ENCODE peak calls at places on chromosomes 3 and 15, in five cellular contexts. One of them, this sample, is unnamed.

GRCh38 chr15:48595988-48596387 is 49.5 kb downstream of the FBN1 start:
- DNase-seq in K562: no peak
- DNase-seq in CD8-positive, alpha-beta T cell: no peak
- DNase-seq in stomach: no peak
- DNase-seq in H7: no peak
- DNase-seq in this sample: no peak

GRCh38 chr3:124381565-124382333 is 348.5 kb upstream of the UMPS start:
- DNase-seq in H7: no peak
- DNase-seq in stomach: no peak
- DNase-seq in K562: no peak
- DNase-seq in CD8-positive, alpha-beta T cell: no peak
- DNase-seq in this sample: no peak

GRCh38 chr3:119310052-119310451 is 15.9 kb downstream of the ARHGAP31 start:
- DNase-seq in stomach: no peak
- DNase-seq in K562: no peak
- DNase-seq in H7: peak
- DNase-seq in CD8-positive, alpha-beta T cell: no peak
- DNase-seq in this sample: no peak

GRCh38 chr3:134430174-134430573 is 55.6 kb downstream of the ANAPC13 start:
- DNase-seq in H7: no peak
- DNase-seq in CD8-positive, alpha-beta T cell: no peak
- DNase-seq in K562: no peak
- DNase-seq in stomach: no peak
- DNase-seq in this sample: no peak

GRCh38 chr3:9178697-9179096 is 70.7 kb downstream of the SRGAP3 start:
- DNase-seq in H7: no peak
- DNase-seq in stomach: no peak
- DNase-seq in K562: no peak
- DNase-seq in CD8-positive, alpha-beta T cell: no peak
- DNase-seq in this sample: no peak

GRCh38 chr15:43095243-43095642 is 10.6 kb downstream of the UBR1 start:
- DNase-seq in H7: no peak
- DNase-seq in stomach: no peak
- DNase-seq in CD8-positive, alpha-beta T cell: no peak
- DNase-seq in K562: peak
- DNase-seq in this sample: no peak

GRCh38 chr15:66692808-66693596 is 9.0 kb upstream of the SMAD6 start:
- DNase-seq in K562: no peak
- DNase-seq in stomach: no peak
- DNase-seq in H7: no peak
- DNase-seq in CD8-positive, alpha-beta T cell: no peak
- DNase-seq in this sample: no peak

GRCh38 chr3:39639344-39640236 is 169.8 kb upstream of the MYRIP start:
- DNase-seq in stomach: no peak
- DNase-seq in K562: peak
- DNase-seq in CD8-positive, alpha-beta T cell: no peak
- DNase-seq in H7: peak
- DNase-seq in this sample: no peak

GRCh38 chr15:44038801-44039200 is 156.3 kb downstream of the FRMD5 start:
- DNase-seq in stomach: no peak
- DNase-seq in K562: no peak
- DNase-seq in CD8-positive, alpha-beta T cell: no peak
- DNase-seq in H7: peak
- DNase-seq in this sample: no peak

GRCh38 chr3:24854748-24855147 is 360.1 kb upstream of the THRB start:
- DNase-seq in CD8-positive, alpha-beta T cell: no peak
- DNase-seq in H7: no peak
- DNase-seq in K562: no peak
- DNase-seq in stomach: no peak
- DNase-seq in this sample: no peak

GRCh38 chr3:20837676-20838302 is 651.8 kb upstream of the SGO1 start:
- DNase-seq in K562: no peak
- DNase-seq in H7: no peak
- DNase-seq in stomach: peak
- DNase-seq in CD8-positive, alpha-beta T cell: no peak
- DNase-seq in this sample: peak

GRCh38 chr15:29589975-29590374 is 232.3 kb downstream of the TJP1 start:
- DNase-seq in H7: no peak
- DNase-seq in CD8-positive, alpha-beta T cell: no peak
- DNase-seq in stomach: no peak
- DNase-seq in K562: no peak
- DNase-seq in this sample: no peak

GRCh38 chr3:59796486-59796885 is 746.7 kb upstream of the CFAP20DC start:
- DNase-seq in stomach: no peak
- DNase-seq in CD8-positive, alpha-beta T cell: no peak
- DNase-seq in H7: no peak
- DNase-seq in K562: no peak
- DNase-seq in this sample: no peak

GRCh38 chr15:89148126-89148525 is 59.9 kb downstream of the ABHD2 start:
- DNase-seq in stomach: no peak
- DNase-seq in H7: no peak
- DNase-seq in CD8-positive, alpha-beta T cell: no peak
- DNase-seq in K562: no peak
- DNase-seq in this sample: no peak

GRCh38 chr3:59143447-59143846 is 93.6 kb upstream of the CFAP20DC start:
- DNase-seq in stomach: no peak
- DNase-seq in K562: no peak
- DNase-seq in CD8-positive, alpha-beta T cell: no peak
- DNase-seq in H7: no peak
- DNase-seq in this sample: no peak

GRCh38 chr15:68304611-68305337 is 27.2 kb downstream of the FEM1B start:
- DNase-seq in K562: no peak
- DNase-seq in stomach: peak
- DNase-seq in H7: peak
- DNase-seq in CD8-positive, alpha-beta T cell: peak
- DNase-seq in this sample: no peak

GRCh38 chr15:83905874-83906273 is 252.0 kb downstream of the ADAMTSL3 start:
- DNase-seq in K562: no peak
- DNase-seq in stomach: no peak
- DNase-seq in H7: no peak
- DNase-seq in CD8-positive, alpha-beta T cell: no peak
- DNase-seq in this sample: no peak

GRCh38 chr15:23440596-23440995 is 6.4 kb downstream of the GOLGA6L2 start:
- DNase-seq in K562: no peak
- DNase-seq in CD8-positive, alpha-beta T cell: no peak
- DNase-seq in H7: no peak
- DNase-seq in stomach: no peak
- DNase-seq in this sample: no peak

GRCh38 chr15:85094685-85095084 is 113.0 kb downstream of the PDE8A start:
- DNase-seq in stomach: no peak
- DNase-seq in H7: no peak
- DNase-seq in CD8-positive, alpha-beta T cell: no peak
- DNase-seq in K562: no peak
- DNase-seq in this sample: no peak

GRCh38 chr3:72171946-72172345 is 387.0 kb upstream of the PROK2 start:
- DNase-seq in H7: no peak
- DNase-seq in CD8-positive, alpha-beta T cell: no peak
- DNase-seq in K562: no peak
- DNase-seq in stomach: no peak
- DNase-seq in this sample: no peak

GRCh38 chr15:54304321-54304720 is 326.1 kb downstream of the UNC13C start:
- DNase-seq in K562: no peak
- DNase-seq in stomach: no peak
- DNase-seq in H7: no peak
- DNase-seq in CD8-positive, alpha-beta T cell: no peak
- DNase-seq in this sample: no peak

GRCh38 chr15:92462771-92463170 is 69.1 kb downstream of the ST8SIA2 start:
- DNase-seq in H7: no peak
- DNase-seq in CD8-positive, alpha-beta T cell: no peak
- DNase-seq in stomach: no peak
- DNase-seq in K562: no peak
- DNase-seq in this sample: no peak

GRCh38 chr3:198081421-198081844 is 121.4 kb downstream of the LMLN start:
- DNase-seq in stomach: no peak
- DNase-seq in CD8-positive, alpha-beta T cell: no peak
- DNase-seq in H7: peak
- DNase-seq in K562: no peak
- DNase-seq in this sample: peak

GRCh38 chr3:172591876-172592771 is 68.9 kb upstream of the TNFSF10 start:
- DNase-seq in K562: peak
- DNase-seq in H7: no peak
- DNase-seq in stomach: no peak
- DNase-seq in CD8-positive, alpha-beta T cell: peak
- DNase-seq in this sample: no peak

GRCh38 chr3:124714218-124714853 is 15.9 kb upstream of the UMPS start:
- DNase-seq in H7: no peak
- DNase-seq in CD8-positive, alpha-beta T cell: no peak
- DNase-seq in stomach: no peak
- DNase-seq in K562: no peak
- DNase-seq in this sample: no peak

DNA sequence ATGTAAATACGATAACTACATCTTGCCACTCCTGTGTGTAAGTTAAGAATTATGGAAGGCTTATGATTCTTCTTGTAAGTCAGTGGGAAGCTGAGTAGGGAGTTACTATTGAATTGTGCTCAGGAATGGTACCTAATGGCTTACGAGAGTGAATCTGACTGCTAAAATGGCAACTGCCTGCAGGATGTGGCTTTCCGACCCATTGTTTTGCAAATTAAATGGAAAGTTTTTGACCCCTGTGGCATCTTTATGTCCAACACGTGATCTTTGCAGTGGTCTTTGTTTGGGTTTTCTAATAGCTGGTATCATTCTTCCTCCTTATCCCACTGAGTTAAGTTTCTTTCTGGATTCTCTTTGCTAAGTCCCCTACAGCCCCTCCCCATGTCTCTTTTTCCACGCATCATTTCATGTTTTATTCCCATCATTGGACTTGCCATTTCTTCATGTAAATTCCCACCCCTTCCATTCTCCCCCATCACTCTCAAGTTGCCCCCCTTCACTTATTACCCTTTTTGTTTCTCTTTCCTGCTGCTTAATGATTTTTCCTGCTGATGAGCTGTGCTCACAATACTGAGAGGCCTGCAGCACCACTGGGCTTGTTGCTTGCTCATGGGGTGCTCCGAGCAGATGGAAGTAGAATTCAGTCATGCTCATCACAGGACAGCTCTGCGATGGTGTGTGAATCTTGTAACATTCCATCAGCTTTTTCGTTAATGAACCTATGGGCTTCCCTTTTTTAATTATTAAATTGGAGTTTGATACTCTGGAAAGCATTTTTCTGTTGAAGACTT is 428.2 kb upstream of the IL12A start:
- DNase-seq in stomach: no peak
- DNase-seq in K562: no peak
- DNase-seq in H7: peak
- DNase-seq in CD8-positive, alpha-beta T cell: no peak
- DNase-seq in this sample: no peak
- H3K4me3 ChIP-seq in stomach: no peak
- H3K4me3 ChIP-seq in K562: no peak
- H3K4me3 ChIP-seq in H7: no peak
- H3K4me3 ChIP-seq in CD8-positive, alpha-beta T cell: no peak
- H3K4me3 ChIP-seq in this sample: no peak

DNA sequence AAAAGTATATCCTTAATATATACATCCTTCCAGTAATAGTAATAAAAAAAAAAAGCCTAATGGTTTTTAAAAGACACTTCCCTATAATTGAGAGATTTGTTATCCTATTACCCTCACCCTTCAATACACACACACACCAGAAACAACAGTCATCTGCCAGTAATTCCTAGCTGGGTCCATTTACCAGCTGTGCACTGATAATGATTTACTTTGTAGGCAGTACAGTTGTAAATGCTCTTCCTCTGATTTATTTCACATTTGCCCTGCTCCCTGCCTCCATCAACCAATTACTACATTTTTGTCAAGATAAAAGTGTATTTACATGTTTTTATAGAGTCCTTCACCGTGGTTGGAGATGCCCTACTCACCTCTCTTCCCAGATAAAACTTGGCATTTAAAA is 12.4 kb downstream of the TPM1 start:
- DNase-seq in CD8-positive, alpha-beta T cell: no peak
- DNase-seq in K562: no peak
- DNase-seq in H7: no peak
- DNase-seq in stomach: no peak
- DNase-seq in this sample: no peak
- H3K4me3 ChIP-seq in CD8-positive, alpha-beta T cell: no peak
- H3K4me3 ChIP-seq in K562: no peak
- H3K4me3 ChIP-seq in H7: no peak
- H3K4me3 ChIP-seq in stomach: no peak
- H3K4me3 ChIP-seq in this sample: no peak

GRCh38 chr15:101067660-101068522 is 148.7 kb downstream of the LRRK1 start:
- DNase-seq in CD8-positive, alpha-beta T cell: no peak
- DNase-seq in stomach: no peak
- DNase-seq in K562: no peak
- DNase-seq in H7: peak
- DNase-seq in this sample: no peak

GRCh38 chr15:101070024-101070423 is 150.9 kb downstream of the LRRK1 start:
- DNase-seq in CD8-positive, alpha-beta T cell: no peak
- DNase-seq in K562: no peak
- DNase-seq in stomach: no peak
- DNase-seq in H7: no peak
- DNase-seq in this sample: no peak

GRCh38 chr15:101070502-101071273 is 151.5 kb downstream of the LRRK1 start:
- DNase-seq in H7: no peak
- DNase-seq in stomach: no peak
- DNase-seq in CD8-positive, alpha-beta T cell: no peak
- DNase-seq in K562: no peak
- DNase-seq in this sample: no peak

GRCh38 chr15:101068523-101068960 is 149.4 kb downstream of the LRRK1 start:
- DNase-seq in stomach: no peak
- DNase-seq in K562: no peak
- DNase-seq in CD8-positive, alpha-beta T cell: no peak
- DNase-seq in H7: peak
- DNase-seq in this sample: no peak

GRCh38 chr15:101068961-101069734 is 150.0 kb downstream of the LRRK1 start:
- DNase-seq in stomach: no peak
- DNase-seq in CD8-positive, alpha-beta T cell: no peak
- DNase-seq in H7: peak
- DNase-seq in K562: no peak
- DNase-seq in this sample: no peak
- H3K4me3 ChIP-seq in stomach: no peak
- H3K4me3 ChIP-seq in CD8-positive, alpha-beta T cell: no peak
- H3K4me3 ChIP-seq in H7: no peak
- H3K4me3 ChIP-seq in K562: no peak
- H3K4me3 ChIP-seq in this sample: no peak

DNA sequence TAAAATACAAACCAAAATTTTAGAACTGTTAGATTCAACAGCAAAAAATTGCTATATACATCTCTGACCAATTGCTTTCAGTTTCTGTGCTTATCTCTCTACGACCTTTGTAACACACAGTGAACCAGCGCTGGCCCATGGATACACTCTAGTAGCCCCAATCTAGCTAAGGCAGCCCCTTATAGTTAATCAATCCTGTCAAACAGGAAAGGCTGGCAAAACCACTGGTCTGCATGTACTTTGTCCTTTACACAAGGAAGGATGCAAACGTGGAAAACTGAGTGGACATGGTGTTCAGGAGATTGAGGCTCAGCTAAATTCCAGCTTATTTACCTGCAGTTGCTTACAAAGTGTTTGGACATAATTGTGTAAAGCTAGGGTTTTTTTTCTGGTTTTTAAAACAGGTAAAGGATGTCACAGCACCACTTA is 25.9 kb downstream of the ADGRG7 start:
- DNase-seq in CD8-positive, alpha-beta T cell: no peak
- DNase-seq in stomach: peak
- DNase-seq in K562: peak
- DNase-seq in H7: no peak
- DNase-seq in this sample: no peak
- H3K4me3 ChIP-seq in CD8-positive, alpha-beta T cell: no peak
- H3K4me3 ChIP-seq in stomach: no peak
- H3K4me3 ChIP-seq in K562: no peak
- H3K4me3 ChIP-seq in H7: no peak
- H3K4me3 ChIP-seq in this sample: no peak